ENCODE peak calls at places on chromosomes 1 and 21, in five cellular contexts. One of them, this sample, is unnamed.
A peak's percentile ranks its signal among the peaks of the same experiment; 100 is the strongest.

GRCh38 chr1:118388341-118388740 is 203.3 kb upstream of the SPAG17 start:
- DNase-seq in tibial artery: no peak
- DNase-seq in heart right ventricle: no peak
- DNase-seq in kidney epithelial cell: no peak
- DNase-seq in endodermal cell: no peak
- DNase-seq in this sample: no peak

GRCh38 chr1:40114400-40114799 is 17.3 kb upstream of the PPT1 start:
- DNase-seq in tibial artery: no peak
- DNase-seq in heart right ventricle: no peak
- DNase-seq in kidney epithelial cell: no peak
- DNase-seq in endodermal cell: no peak
- DNase-seq in this sample: no peak

GRCh38 chr1:82586473-82586872 is 785.7 kb downstream of the ADGRL2 start:
- DNase-seq in tibial artery: no peak
- DNase-seq in heart right ventricle: peak; percentile 14
- DNase-seq in kidney epithelial cell: no peak
- DNase-seq in endodermal cell: no peak
- DNase-seq in this sample: no peak

GRCh38 chr1:26274801-26275425 is 5.0 kb upstream of the SH3BGRL3 start:
- DNase-seq in tibial artery: no peak
- DNase-seq in heart right ventricle: no peak
- DNase-seq in kidney epithelial cell: no peak
- DNase-seq in endodermal cell: no peak
- DNase-seq in this sample: no peak

GRCh38 chr1:182206628-182207239 is 145.2 kb upstream of the ZNF648 start:
- DNase-seq in tibial artery: peak; percentile 88
- DNase-seq in heart right ventricle: peak; percentile 42
- DNase-seq in kidney epithelial cell: no peak
- DNase-seq in endodermal cell: no peak
- DNase-seq in this sample: no peak

GRCh38 chr1:3714284-3714741 is 37.9 kb upstream of the CCDC27 start:
- DNase-seq in tibial artery: no peak
- DNase-seq in heart right ventricle: peak; percentile 68
- DNase-seq in kidney epithelial cell: no peak
- DNase-seq in endodermal cell: no peak
- DNase-seq in this sample: no peak

GRCh38 chr21:41366522-41367151 is 4.8 kb downstream of the MX2 start:
- DNase-seq in tibial artery: peak; percentile 57
- DNase-seq in heart right ventricle: no peak
- DNase-seq in kidney epithelial cell: peak; percentile 26
- DNase-seq in endodermal cell: peak; percentile 42
- DNase-seq in this sample: no peak

GRCh38 chr1:221459558-221459957 is 282.3 kb downstream of the DUSP10 start:
- DNase-seq in tibial artery: no peak
- DNase-seq in heart right ventricle: no peak
- DNase-seq in kidney epithelial cell: no peak
- DNase-seq in endodermal cell: no peak
- DNase-seq in this sample: no peak

DNA sequence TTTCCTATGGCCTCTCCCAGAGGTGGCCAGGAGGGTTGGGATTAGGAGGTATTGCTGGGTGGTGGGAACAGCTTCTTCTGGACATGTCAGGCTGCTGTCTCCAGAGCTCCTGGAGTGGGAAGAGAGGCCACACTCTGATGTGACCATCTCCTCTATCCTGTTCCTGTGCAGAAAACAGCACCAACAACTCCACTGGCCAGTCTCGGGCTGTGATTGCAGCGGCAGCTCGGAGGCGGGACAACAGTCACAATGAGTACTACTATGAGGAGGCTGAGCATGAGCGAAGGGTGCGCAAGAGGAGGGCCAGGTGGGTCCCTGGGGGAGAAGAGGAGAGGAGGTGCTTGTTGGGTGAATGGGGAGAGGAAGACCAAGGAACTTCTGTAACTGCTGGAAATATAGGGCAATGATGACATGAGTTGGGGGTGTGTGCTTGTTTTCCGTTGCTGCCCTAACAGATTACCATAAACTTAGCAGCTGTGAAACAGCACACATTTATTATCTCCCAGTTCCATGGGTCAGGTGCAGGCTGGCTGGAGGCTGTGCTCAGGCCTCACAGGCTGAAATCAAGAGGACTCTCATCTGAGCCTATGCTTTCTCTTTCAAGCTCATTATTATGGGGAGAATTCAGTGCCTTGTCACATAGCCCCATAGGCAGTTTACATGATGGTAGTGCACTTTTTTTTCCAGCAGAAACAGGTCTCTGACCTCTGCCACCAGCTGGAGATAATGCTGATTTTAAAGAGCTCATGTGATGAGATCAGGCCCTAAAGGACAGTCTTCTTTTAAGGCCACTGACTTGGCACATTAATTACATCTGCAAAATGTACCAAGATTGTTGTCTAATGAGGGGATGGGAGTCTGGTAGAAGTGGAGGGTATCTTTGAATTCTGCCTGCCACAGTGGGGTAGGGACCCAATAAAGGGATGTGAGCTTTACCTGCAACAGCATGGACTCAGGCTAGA is 20.8 kb downstream of the VANGL2 start:
- DNase-seq in tibial artery: no peak
- DNase-seq in heart right ventricle: no peak
- DNase-seq in kidney epithelial cell: no peak
- DNase-seq in endodermal cell: no peak
- DNase-seq in this sample: peak; percentile 8
- H3K36me3 ChIP-seq in tibial artery: no peaks in the 10 kb centered on the region
- H3K36me3 ChIP-seq in heart right ventricle: no peaks in the 10 kb centered on the region
- H3K36me3 ChIP-seq in kidney epithelial cell: no peaks in the 10 kb centered on the region
- H3K36me3 ChIP-seq in endodermal cell: peaks cover 85% of the 10 kb centered on the region
- H3K36me3 ChIP-seq in this sample: peaks cover 56% of the 10 kb centered on the region

GRCh38 chr1:44413740-44414139 is 8.7 kb downstream of the RNF220 start:
- DNase-seq in tibial artery: no peak
- DNase-seq in heart right ventricle: no peak
- DNase-seq in kidney epithelial cell: no peak
- DNase-seq in endodermal cell: no peak
- DNase-seq in this sample: no peak

GRCh38 chr1:44418022-44418673 is 13.1 kb downstream of the RNF220 start:
- DNase-seq in tibial artery: no peak
- DNase-seq in heart right ventricle: no peak
- DNase-seq in kidney epithelial cell: no peak
- DNase-seq in endodermal cell: peak; percentile 77
- DNase-seq in this sample: peak; percentile 73

GRCh38 chr1:44420535-44420934 is 15.5 kb downstream of the RNF220 start:
- DNase-seq in tibial artery: no peak
- DNase-seq in heart right ventricle: no peak
- DNase-seq in kidney epithelial cell: no peak
- DNase-seq in endodermal cell: no peak
- DNase-seq in this sample: no peak

GRCh38 chr1:44416408-44416807 is 11.4 kb downstream of the RNF220 start:
- DNase-seq in tibial artery: no peak
- DNase-seq in heart right ventricle: no peak
- DNase-seq in kidney epithelial cell: no peak
- DNase-seq in endodermal cell: no peak
- DNase-seq in this sample: no peak

GRCh38 chr1:44417351-44418021 is 12.4 kb downstream of the RNF220 start:
- DNase-seq in tibial artery: no peak
- DNase-seq in heart right ventricle: peak; percentile 58
- DNase-seq in kidney epithelial cell: no peak
- DNase-seq in endodermal cell: peak; percentile 95
- DNase-seq in this sample: peak; percentile 96
- H3K4me3 ChIP-seq in tibial artery: peak overlapping the region; percentile 2
- H3K4me3 ChIP-seq in heart right ventricle: peak overlapping the region; percentile 43
- H3K4me3 ChIP-seq in kidney epithelial cell: no peak overlapping the region
- H3K4me3 ChIP-seq in endodermal cell: peak overlapping the region; percentile 71
- H3K4me3 ChIP-seq in this sample: peak overlapping the region; percentile 60

DNA sequence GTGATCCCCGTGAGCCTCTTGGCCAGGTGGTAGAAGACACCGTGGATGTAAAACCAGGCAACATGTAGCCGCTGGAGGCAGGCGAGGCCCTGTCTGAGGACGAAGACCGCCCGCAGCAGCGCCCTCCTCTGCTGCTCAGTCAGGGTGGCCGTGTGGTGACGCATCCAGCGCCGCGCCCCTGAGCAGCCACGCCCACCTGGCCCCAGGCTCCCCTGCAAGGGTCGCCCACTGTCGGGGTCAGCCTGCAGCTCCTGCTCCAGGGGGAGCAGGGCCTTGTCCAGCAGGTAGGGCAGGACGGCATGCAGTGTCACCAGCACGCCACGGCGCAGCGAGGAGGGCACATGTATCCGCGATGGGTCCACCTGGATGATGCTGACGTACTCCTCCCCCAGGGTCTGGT is 3.9 kb downstream of the PEX10 start:
- DNase-seq in tibial artery: no peak
- DNase-seq in heart right ventricle: no peak
- DNase-seq in kidney epithelial cell: no peak
- DNase-seq in endodermal cell: no peak
- DNase-seq in this sample: no peak
- H3K36me3 ChIP-seq in tibial artery: peaks cover 23% of the 10 kb centered on the region
- H3K36me3 ChIP-seq in heart right ventricle: no peaks in the 10 kb centered on the region
- H3K36me3 ChIP-seq in kidney epithelial cell: peaks cover 3% of the 10 kb centered on the region
- H3K36me3 ChIP-seq in endodermal cell: peaks cover 28% of the 10 kb centered on the region
- H3K36me3 ChIP-seq in this sample: peaks cover 17% of the 10 kb centered on the region

DNA sequence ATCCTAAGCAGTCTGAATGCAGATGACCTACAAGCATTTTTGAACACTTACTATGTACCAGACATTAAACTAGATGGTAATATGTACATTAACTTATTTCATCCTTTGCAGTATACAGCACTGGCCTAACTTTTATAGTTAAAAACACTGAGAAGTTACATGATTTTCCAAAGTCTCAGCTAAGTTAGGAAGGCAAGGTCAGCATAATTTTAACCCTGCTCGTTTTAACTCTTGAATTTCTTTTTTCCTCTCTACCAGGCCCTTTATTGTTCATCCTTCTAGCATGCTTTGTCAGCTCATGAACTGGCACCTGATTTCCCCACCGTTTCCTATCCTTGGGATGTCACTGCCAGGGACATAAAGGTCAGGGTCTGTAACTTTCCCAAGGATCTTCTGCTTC is 76.9 kb upstream of the ZC3H11B start:
- DNase-seq in tibial artery: no peak
- DNase-seq in heart right ventricle: no peak
- DNase-seq in kidney epithelial cell: no peak
- DNase-seq in endodermal cell: no peak
- DNase-seq in this sample: no peak
- H3K4me3 ChIP-seq in tibial artery: no peak overlapping the region
- H3K4me3 ChIP-seq in heart right ventricle: no peak overlapping the region
- H3K4me3 ChIP-seq in kidney epithelial cell: no peak overlapping the region
- H3K4me3 ChIP-seq in endodermal cell: no peak overlapping the region
- H3K4me3 ChIP-seq in this sample: no peak overlapping the region

DNA sequence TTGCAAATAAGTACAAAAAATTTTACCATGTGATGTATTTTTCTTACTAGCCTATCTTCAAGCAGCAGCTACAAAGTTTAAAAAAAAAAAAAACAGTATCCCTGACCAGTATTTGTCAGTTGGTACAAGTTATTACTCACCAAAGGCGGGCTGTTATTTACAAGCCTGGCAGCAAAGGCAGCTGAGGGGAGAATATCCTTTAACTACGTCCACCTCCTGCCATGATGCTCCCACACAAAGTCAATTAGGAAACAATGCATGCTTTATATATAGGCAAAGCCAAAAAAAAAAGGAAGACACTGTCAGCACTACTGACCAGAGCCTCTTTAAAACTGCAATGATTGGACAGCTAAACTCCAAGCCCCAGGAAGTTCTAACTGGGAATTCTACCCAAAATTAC is 13.7 kb downstream of the PSMA5 start:
- DNase-seq in tibial artery: no peak
- DNase-seq in heart right ventricle: no peak
- DNase-seq in kidney epithelial cell: no peak
- DNase-seq in endodermal cell: no peak
- DNase-seq in this sample: no peak
- H3K36me3 ChIP-seq in tibial artery: peaks cover 67% of the 10 kb centered on the region
- H3K36me3 ChIP-seq in heart right ventricle: no peaks in the 10 kb centered on the region
- H3K36me3 ChIP-seq in kidney epithelial cell: peaks cover 4% of the 10 kb centered on the region
- H3K36me3 ChIP-seq in endodermal cell: peaks cover 100% of the 10 kb centered on the region
- H3K36me3 ChIP-seq in this sample: peaks cover 34% of the 10 kb centered on the region

DNA sequence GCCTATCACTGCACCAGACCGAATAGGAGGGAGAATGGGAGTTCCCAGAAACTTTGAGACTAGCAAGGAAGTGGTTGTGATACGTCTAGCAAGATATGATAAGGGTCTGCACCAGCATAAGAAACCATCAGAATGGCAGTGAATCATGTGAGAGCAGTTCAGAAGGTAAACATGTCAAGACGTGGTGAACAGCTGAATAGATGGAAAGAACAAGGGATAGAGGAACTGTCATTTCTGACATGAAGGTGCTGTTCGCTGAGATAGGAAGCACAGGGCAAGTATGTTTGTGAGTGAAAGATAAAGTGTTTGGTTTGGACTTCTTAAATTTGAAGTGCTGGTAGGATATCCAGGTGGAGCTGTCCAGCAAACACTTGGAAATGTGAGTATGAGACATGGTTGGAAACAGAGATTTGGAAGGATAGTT is 1.1 kb upstream of the AGO1 start:
- DNase-seq in tibial artery: no peak
- DNase-seq in heart right ventricle: no peak
- DNase-seq in kidney epithelial cell: no peak
- DNase-seq in endodermal cell: no peak
- DNase-seq in this sample: no peak
- H3K4me3 ChIP-seq in tibial artery: no peak overlapping the region
- H3K4me3 ChIP-seq in heart right ventricle: no peak overlapping the region
- H3K4me3 ChIP-seq in kidney epithelial cell: no peak overlapping the region
- H3K4me3 ChIP-seq in endodermal cell: no peak overlapping the region
- H3K4me3 ChIP-seq in this sample: no peak overlapping the region

DNA sequence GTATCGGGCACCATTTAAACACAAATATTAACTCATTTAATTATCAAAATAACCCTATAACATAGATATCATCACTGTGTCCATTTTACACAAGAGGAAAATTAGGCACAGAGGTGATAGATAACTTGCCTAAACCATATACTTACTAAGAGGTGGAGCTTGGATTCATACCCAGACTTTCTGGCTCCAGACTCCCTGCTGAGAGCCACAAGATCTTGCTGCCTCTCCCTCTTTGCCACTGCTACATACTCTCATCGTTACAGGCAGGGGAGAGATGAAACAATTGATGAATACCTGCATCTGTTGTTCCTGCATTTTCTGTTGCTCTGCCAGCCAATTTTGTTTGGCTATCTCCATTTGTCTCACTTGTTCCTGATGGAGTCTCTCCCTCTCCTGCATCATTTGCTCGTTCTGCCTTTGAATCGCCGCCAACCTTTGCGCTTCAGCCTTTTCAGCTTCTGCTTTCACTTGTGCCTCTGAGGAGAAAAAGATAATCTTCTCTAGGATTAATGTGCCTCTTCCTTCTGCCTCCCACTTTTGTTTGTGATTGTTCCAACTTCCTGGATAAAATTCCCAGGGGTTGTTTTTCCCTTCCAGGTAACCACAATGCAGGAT is 10.6 kb downstream of the GBP5 start:
- DNase-seq in tibial artery: no peak
- DNase-seq in heart right ventricle: peak; percentile 39
- DNase-seq in kidney epithelial cell: no peak
- DNase-seq in endodermal cell: peak; percentile 59
- DNase-seq in this sample: peak; percentile 26
- H3K36me3 ChIP-seq in tibial artery: no peaks in the 10 kb centered on the region
- H3K36me3 ChIP-seq in heart right ventricle: no peaks in the 10 kb centered on the region
- H3K36me3 ChIP-seq in kidney epithelial cell: no peaks in the 10 kb centered on the region
- H3K36me3 ChIP-seq in endodermal cell: no peaks in the 10 kb centered on the region
- H3K36me3 ChIP-seq in this sample: no peaks in the 10 kb centered on the region

DNA sequence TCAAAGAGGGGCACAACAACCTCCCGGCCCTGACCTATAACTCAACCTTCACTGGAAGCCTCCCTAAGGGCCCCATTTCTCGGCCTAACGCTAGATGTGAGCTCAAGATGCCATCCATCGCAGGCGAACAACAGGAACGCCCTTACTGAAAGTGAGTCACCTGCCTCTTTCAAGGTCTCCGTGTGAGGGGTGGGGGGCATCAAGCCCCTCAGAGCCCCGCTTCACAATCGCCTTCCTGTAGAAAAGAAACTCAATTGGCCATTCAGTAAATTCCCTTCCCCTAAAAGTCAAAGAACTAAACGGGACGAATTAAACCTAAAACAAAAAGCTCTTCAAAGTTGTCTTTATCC is 667 bp downstream of the ZMYM6 start:
- DNase-seq in tibial artery: no peak
- DNase-seq in heart right ventricle: no peak
- DNase-seq in kidney epithelial cell: no peak
- DNase-seq in endodermal cell: peak; percentile 67
- DNase-seq in this sample: peak; percentile 50
- H3K4me3 ChIP-seq in tibial artery: peak overlapping the region; percentile 64
- H3K4me3 ChIP-seq in heart right ventricle: peak overlapping the region; percentile 71
- H3K4me3 ChIP-seq in kidney epithelial cell: peak overlapping the region; percentile 67
- H3K4me3 ChIP-seq in endodermal cell: peak overlapping the region; percentile 98
- H3K4me3 ChIP-seq in this sample: peak overlapping the region; percentile 87